ENCODE peak calls at places on chromosomes 2 and 18, in seven cellular contexts. One of them, this sample, is unnamed.

GRCh38 chr2:238775591-238775990 is 72.3 kb upstream of the TWIST2 start:
- DNase-seq in endothelial cell: no peak
- DNase-seq in DMS79 treated with DMSO at 0.1 percent for 48 hours: no peak
- DNase-seq in astrocyte of the spinal cord: no peak
- DNase-seq in stimulated activated CD4-positive, alpha-beta T cell treated with anti-CD3 and anti-CD28 coated beads, Interleukin-4, amount 100 ng/mL, for 1 hour: no peak
- DNase-seq in RPMI7951: no peak
- DNase-seq in NCI-H345: no peak
- DNase-seq in this sample: no peak

GRCh38 chr2:171214093-171214492 is 53.4 kb upstream of the TLK1 start:
- DNase-seq in DMS79 treated with DMSO at 0.1 percent for 48 hours: no peak
- DNase-seq in stimulated activated CD4-positive, alpha-beta T cell treated with anti-CD3 and anti-CD28 coated beads, Interleukin-4, amount 100 ng/mL, for 1 hour: no peak
- DNase-seq in NCI-H345: no peak
- DNase-seq in astrocyte of the spinal cord: no peak
- DNase-seq in RPMI7951: no peak
- DNase-seq in endothelial cell: no peak
- DNase-seq in this sample: no peak

GRCh38 chr2:10079931-10080535 is at the start of gene CYS1:
- DNase-seq in endothelial cell: peak; percentile 74
- DNase-seq in stimulated activated CD4-positive, alpha-beta T cell treated with anti-CD3 and anti-CD28 coated beads, Interleukin-4, amount 100 ng/mL, for 1 hour: peak; percentile 15
- DNase-seq in astrocyte of the spinal cord: no peak
- DNase-seq in DMS79 treated with DMSO at 0.1 percent for 48 hours: no peak
- DNase-seq in RPMI7951: no peak
- DNase-seq in NCI-H345: peak; percentile 41
- DNase-seq in this sample: peak; percentile 20

GRCh38 chr2:3667151-3667631 is 9.2 kb downstream of the ALLC start:
- DNase-seq in DMS79 treated with DMSO at 0.1 percent for 48 hours: peak; percentile 57
- DNase-seq in RPMI7951: no peak
- DNase-seq in astrocyte of the spinal cord: no peak
- DNase-seq in NCI-H345: peak; percentile 70
- DNase-seq in stimulated activated CD4-positive, alpha-beta T cell treated with anti-CD3 and anti-CD28 coated beads, Interleukin-4, amount 100 ng/mL, for 1 hour: no peak
- DNase-seq in endothelial cell: no peak
- DNase-seq in this sample: no peak

GRCh38 chr2:48692292-48692691 is 63.2 kb downstream of the LHCGR start:
- DNase-seq in endothelial cell: no peak
- DNase-seq in stimulated activated CD4-positive, alpha-beta T cell treated with anti-CD3 and anti-CD28 coated beads, Interleukin-4, amount 100 ng/mL, for 1 hour: no peak
- DNase-seq in NCI-H345: no peak
- DNase-seq in RPMI7951: no peak
- DNase-seq in DMS79 treated with DMSO at 0.1 percent for 48 hours: no peak
- DNase-seq in astrocyte of the spinal cord: no peak
- DNase-seq in this sample: no peak

GRCh38 chr2:9230051-9230802 is 23.6 kb downstream of the ASAP2 start:
- DNase-seq in astrocyte of the spinal cord: no peak
- DNase-seq in NCI-H345: no peak
- DNase-seq in stimulated activated CD4-positive, alpha-beta T cell treated with anti-CD3 and anti-CD28 coated beads, Interleukin-4, amount 100 ng/mL, for 1 hour: no peak
- DNase-seq in DMS79 treated with DMSO at 0.1 percent for 48 hours: no peak
- DNase-seq in endothelial cell: no peak
- DNase-seq in RPMI7951: peak; percentile 78
- DNase-seq in this sample: no peak

GRCh38 chr2:217902281-217903141 is 100.3 kb downstream of the TNS1 start:
- DNase-seq in DMS79 treated with DMSO at 0.1 percent for 48 hours: no peak
- DNase-seq in astrocyte of the spinal cord: peak; percentile 47
- DNase-seq in NCI-H345: no peak
- DNase-seq in stimulated activated CD4-positive, alpha-beta T cell treated with anti-CD3 and anti-CD28 coated beads, Interleukin-4, amount 100 ng/mL, for 1 hour: no peak
- DNase-seq in RPMI7951: peak; percentile 43
- DNase-seq in endothelial cell: no peak
- DNase-seq in this sample: no peak

GRCh38 chr18:42514522-42514921 is 559.5 kb downstream of the PIK3C3 start:
- DNase-seq in NCI-H345: no peak
- DNase-seq in astrocyte of the spinal cord: peak; percentile 72
- DNase-seq in stimulated activated CD4-positive, alpha-beta T cell treated with anti-CD3 and anti-CD28 coated beads, Interleukin-4, amount 100 ng/mL, for 1 hour: no peak
- DNase-seq in DMS79 treated with DMSO at 0.1 percent for 48 hours: no peak
- DNase-seq in endothelial cell: no peak
- DNase-seq in RPMI7951: no peak
- DNase-seq in this sample: no peak

GRCh38 chr2:46091004-46091403 is 206.2 kb upstream of the EPAS1 start:
- DNase-seq in NCI-H345: no peak
- DNase-seq in DMS79 treated with DMSO at 0.1 percent for 48 hours: no peak
- DNase-seq in astrocyte of the spinal cord: no peak
- DNase-seq in RPMI7951: no peak
- DNase-seq in stimulated activated CD4-positive, alpha-beta T cell treated with anti-CD3 and anti-CD28 coated beads, Interleukin-4, amount 100 ng/mL, for 1 hour: no peak
- DNase-seq in endothelial cell: no peak
- DNase-seq in this sample: no peak

GRCh38 chr2:232410238-232410900 is 3.7 kb downstream of the ALPG start:
- DNase-seq in NCI-H345: no peak
- DNase-seq in stimulated activated CD4-positive, alpha-beta T cell treated with anti-CD3 and anti-CD28 coated beads, Interleukin-4, amount 100 ng/mL, for 1 hour: no peak
- DNase-seq in DMS79 treated with DMSO at 0.1 percent for 48 hours: no peak
- DNase-seq in astrocyte of the spinal cord: no peak
- DNase-seq in endothelial cell: no peak
- DNase-seq in RPMI7951: no peak
- DNase-seq in this sample: no peak

GRCh38 chr2:56444339-56444738 is 260.5 kb downstream of the CCDC85A start:
- DNase-seq in stimulated activated CD4-positive, alpha-beta T cell treated with anti-CD3 and anti-CD28 coated beads, Interleukin-4, amount 100 ng/mL, for 1 hour: no peak
- DNase-seq in endothelial cell: no peak
- DNase-seq in astrocyte of the spinal cord: no peak
- DNase-seq in DMS79 treated with DMSO at 0.1 percent for 48 hours: no peak
- DNase-seq in RPMI7951: no peak
- DNase-seq in NCI-H345: peak; percentile 75
- DNase-seq in this sample: no peak

GRCh38 chr18:72672364-72673151 is 128.4 kb upstream of the CBLN2 start:
- DNase-seq in astrocyte of the spinal cord: peak; percentile 52
- DNase-seq in stimulated activated CD4-positive, alpha-beta T cell treated with anti-CD3 and anti-CD28 coated beads, Interleukin-4, amount 100 ng/mL, for 1 hour: no peak
- DNase-seq in NCI-H345: peak; percentile 40
- DNase-seq in endothelial cell: peak; percentile 16
- DNase-seq in RPMI7951: peak; percentile 28
- DNase-seq in DMS79 treated with DMSO at 0.1 percent for 48 hours: peak; percentile 24
- DNase-seq in this sample: no peak

GRCh38 chr2:182763311-182763912 is 47.4 kb downstream of the DNAJC10 start:
- DNase-seq in NCI-H345: peak; percentile 69
- DNase-seq in DMS79 treated with DMSO at 0.1 percent for 48 hours: peak; percentile 32
- DNase-seq in stimulated activated CD4-positive, alpha-beta T cell treated with anti-CD3 and anti-CD28 coated beads, Interleukin-4, amount 100 ng/mL, for 1 hour: no peak
- DNase-seq in endothelial cell: peak; percentile 33
- DNase-seq in RPMI7951: peak; percentile 43
- DNase-seq in astrocyte of the spinal cord: peak; percentile 62
- DNase-seq in this sample: no peak

GRCh38 chr2:46183426-46183825 is 113.8 kb upstream of the EPAS1 start:
- DNase-seq in astrocyte of the spinal cord: no peak
- DNase-seq in RPMI7951: no peak
- DNase-seq in endothelial cell: no peak
- DNase-seq in DMS79 treated with DMSO at 0.1 percent for 48 hours: no peak
- DNase-seq in stimulated activated CD4-positive, alpha-beta T cell treated with anti-CD3 and anti-CD28 coated beads, Interleukin-4, amount 100 ng/mL, for 1 hour: no peak
- DNase-seq in NCI-H345: no peak
- DNase-seq in this sample: no peak

GRCh38 chr18:42030586-42031182 is 75.7 kb downstream of the PIK3C3 start:
- DNase-seq in NCI-H345: no peak
- DNase-seq in RPMI7951: peak; percentile 13
- DNase-seq in stimulated activated CD4-positive, alpha-beta T cell treated with anti-CD3 and anti-CD28 coated beads, Interleukin-4, amount 100 ng/mL, for 1 hour: peak; percentile 1
- DNase-seq in DMS79 treated with DMSO at 0.1 percent for 48 hours: no peak
- DNase-seq in endothelial cell: peak; percentile 56
- DNase-seq in astrocyte of the spinal cord: peak; percentile 18
- DNase-seq in this sample: no peak